ENCODE peak calls at places on chromosomes 13 and 19, in six cellular contexts. D is mucosa of descending colon, T is H7, Y is left ventricle myocardium inferior, N is BE2C, C is Panc1. U is an unnamed sample. For H3K36me3, the result is how much of the 10 kb centered on the place peaks cover.

GRCh38 chr19:21130097-21130775 is 11.6 kb upstream of the ZNF431 start:
- DNase-seq in C (no peak), N (no peak), D (no peak), Y (no peak), T (no peak), U (no peak)

GRCh38 chr13:41633776-41634175 is 176.4 kb downstream of the RGCC start:
- DNase-seq in Y (no peak), D (no peak), C (no peak), N (no peak), T (no peak), U (no peak)

GRCh38 chr19:52453324-52454094 is at the start of gene ZNF578:
- DNase-seq in Y (peak), T (peak), D (peak), N (peak), C (no peak), U (peak)

GRCh38 chr13:52128714-52129700 is at the start of gene NEK5:
- DNase-seq in D (peak), T (peak), Y (peak), C (no peak), N (peak), U (peak)

GRCh38 chr13:73715910-73716257 is 418.3 kb downstream of the KLF12 start:
- DNase-seq in D (no peak), N (no peak), Y (no peak), C (no peak), T (no peak), U (no peak)

GRCh38 chr13:110812111-110812868 is 98.8 kb downstream of the ING1 start:
- DNase-seq in T (peak), Y (no peak), N (no peak), C (no peak), D (no peak), U (no peak)

GRCh38 chr13:98150836-98151489 is 8.1 kb downstream of the FARP1 start:
- DNase-seq in Y (no peak), T (no peak), D (no peak), N (no peak), C (no peak), U (no peak)

GRCh38 chr19:7916908-7917291 is 2.3 kb downstream of the TGFBR3L start:
- DNase-seq in C (no peak), D (no peak), N (no peak), T (no peak), Y (no peak), U (no peak)

GRCh38 chr13:18936104-18936503 is 245.5 kb downstream of the TUBA3C start:
- DNase-seq in T (no peak), D (no peak), N (no peak), C (no peak), Y (no peak), U (no peak)

GRCh38 chr19:18440421-18440877 is 2.5 kb upstream of the ISYNA1 start:
- DNase-seq in Y (peak), D (no peak), T (peak), C (no peak), N (peak), U (no peak)

GRCh38 chr19:32823747-32824102 is 45.8 kb downstream of the SLC7A9 start:
- DNase-seq in C (no peak), Y (no peak), T (no peak), N (no peak), D (no peak), U (no peak)

GRCh38 chr13:103188688-103189326 is 122.6 kb upstream of the SLC10A2 start:
- DNase-seq in C (no peak), Y (no peak), N (no peak), D (no peak), T (no peak), U (no peak)

DNA sequence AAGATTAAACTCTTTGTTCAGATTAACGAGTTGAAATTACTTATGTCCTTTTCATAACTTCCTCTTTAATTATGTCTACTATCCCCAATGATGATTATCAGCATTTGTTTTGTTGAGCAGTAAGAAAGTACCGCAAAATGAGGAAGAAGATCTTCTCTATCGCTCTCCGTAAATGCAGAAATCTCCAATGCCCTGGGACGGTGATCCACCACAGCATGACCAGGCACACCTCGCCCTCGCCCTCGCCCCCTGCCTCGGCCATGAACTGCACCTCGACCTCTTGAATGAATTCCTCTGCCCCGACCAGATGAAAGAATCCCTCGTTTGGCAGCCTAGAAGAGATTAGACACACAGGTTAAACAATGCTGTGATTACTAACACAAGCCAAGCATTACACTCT is 69.1 kb downstream of the RBM26 start:
- DNase-seq in C (no peak), N (no peak), T (no peak), Y (no peak), D (no peak), U (no peak)
- H3K36me3 ChIP-seq in C (under half), N (half or more), T (under half), Y (half or more), D (under half), U (under half)

GRCh38 chr19:17200408-17201079 is 14.6 kb upstream of the USE1 start:
- DNase-seq in D (no peak), Y (no peak), C (no peak), T (no peak), N (peak), U (no peak)
- H3K36me3 ChIP-seq in D (under half), Y (half or more), C (under half), T (under half), N (under half), U (under half)

GRCh38 chr19:2810141-2811091 is 9.3 kb upstream of the ZNF554 start:
- DNase-seq in D (no peak), C (no peak), N (no peak), Y (no peak), T (peak), U (no peak)
- H3K36me3 ChIP-seq in D (under half), C (under half), N (half or more), Y (half or more), T (under half), U (half or more)

DNA sequence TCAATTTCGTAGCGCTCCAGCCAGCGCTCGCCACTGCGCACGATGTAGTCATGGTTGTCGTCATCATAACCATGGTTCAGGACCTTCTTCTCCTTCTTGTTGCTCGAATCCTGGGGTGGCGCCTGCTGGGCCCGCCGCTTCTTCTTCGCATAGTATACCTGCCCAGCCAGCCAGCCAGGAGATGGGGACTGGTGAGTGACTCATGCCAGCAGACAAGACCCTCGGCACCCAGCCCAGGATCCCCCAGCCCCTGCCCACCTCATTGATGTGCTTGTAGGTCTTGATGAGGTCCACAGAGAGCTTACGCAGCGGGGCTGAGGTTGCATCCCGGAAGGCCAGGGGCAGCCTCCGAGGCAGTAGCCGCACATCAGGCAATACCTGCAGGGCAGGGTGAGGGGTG is 3.6 kb downstream of the DYRK1B start:
- DNase-seq in D (no peak), Y (no peak), T (no peak), C (no peak), N (no peak), U (no peak)
- H3K36me3 ChIP-seq in D (under half), Y (half or more), T (under half), C (half or more), N (half or more), U (under half)